ENCODE peak calls at places on chromosomes 6 and 20, in four cellular contexts. M, F, U and B are unnamed samples.

GRCh38 chr20:5168582-5169396 is 42.0 kb downstream of the CDS2 start:
- DNase-seq in M (no peak), F (peak; percentile 77), U (peak; percentile 42), B (no peak)

GRCh38 chr20:14830466-14830865 is 493.1 kb upstream of the FLRT3 start:
- DNase-seq in M (no peak), F (no peak), U (no peak), B (no peak)

GRCh38 chr20:3932277-3933073 is 43.3 kb downstream of the PANK2 start:
- DNase-seq in M (no peak), F (peak; percentile 47), U (no peak), B (no peak)

GRCh38 chr6:120304223-120304622 is 954.7 kb upstream of the MAN1A1 start:
- DNase-seq in M (no peak), F (no peak), U (no peak), B (no peak)

GRCh38 chr20:37347347-37347823 is 1.4 kb downstream of the SRC start:
- DNase-seq in M (no peak), F (no peak), U (no peak), B (no peak)

GRCh38 chr20:44209691-44210421 is 715 bp downstream of the OSER1 start:
- DNase-seq in M (no peak), F (peak; percentile 22), U (peak; percentile 40), B (no peak)

GRCh38 chr20:24872291-24873014 is 76.6 kb upstream of the CST7 start:
- DNase-seq in M (no peak), F (peak; percentile 43), U (no peak), B (no peak)

GRCh38 chr6:43181621-43181941 is 415 bp upstream of the CUL9 start:
- DNase-seq in M (no peak), F (no peak), U (no peak), B (no peak)

GRCh38 chr6:163470611-163471010 is 56.1 kb downstream of the QKI start:
- DNase-seq in M (no peak), F (no peak), U (no peak), B (no peak)

GRCh38 chr6:109188115-109188411 is 92.8 kb downstream of the CEP57L1 start:
- DNase-seq in M (no peak), F (no peak), U (no peak), B (no peak)

GRCh38 chr20:4811661-4812181 is 90.0 kb downstream of the PRND start:
- DNase-seq in M (peak; percentile 76), F (peak; percentile 74), U (no peak), B (no peak)

GRCh38 chr20:15296422-15296821 is 959.0 kb upstream of the FLRT3 start:
- DNase-seq in M (no peak), F (no peak), U (no peak), B (no peak)

GRCh38 chr6:133632206-133632605 is 256.7 kb upstream of the TCF21 start:
- DNase-seq in M (no peak), F (no peak), U (peak; percentile 52), B (no peak)

GRCh38 chr6:15421945-15422733 is 176.3 kb downstream of the JARID2 start:
- DNase-seq in M (no peak), F (peak; percentile 40), U (no peak), B (no peak)

GRCh38 chr6:43060034-43060754 is 763 bp downstream of the KLC4 start:
- DNase-seq in M (no peak), F (no peak), U (peak; percentile 16), B (no peak)

GRCh38 chr6:111990214-111990613 is 63.7 kb upstream of the CCN6 start:
- DNase-seq in M (no peak), F (no peak), U (no peak), B (no peak)

GRCh38 chr20:46903937-46904336 is 9.3 kb downstream of the EYA2 start:
- DNase-seq in M (no peak), F (no peak), U (no peak), B (no peak)

GRCh38 chr6:55758156-55758942 is 117.0 kb downstream of the BMP5 start:
- DNase-seq in M (peak; percentile 27), F (no peak), U (peak; percentile 73), B (peak; percentile 72)

GRCh38 chr6:21023210-21023609 is 489.0 kb downstream of the CDKAL1 start:
- DNase-seq in M (no peak), F (no peak), U (no peak), B (no peak)

GRCh38 chr6:21022343-21023107 is 488.3 kb downstream of the CDKAL1 start:
- DNase-seq in M (no peak), F (no peak), U (peak; percentile 98), B (peak; percentile 99)

GRCh38 chr6:21024621-21025020 is 490.4 kb downstream of the CDKAL1 start:
- DNase-seq in M (no peak), F (no peak), U (no peak), B (no peak)

DNA sequence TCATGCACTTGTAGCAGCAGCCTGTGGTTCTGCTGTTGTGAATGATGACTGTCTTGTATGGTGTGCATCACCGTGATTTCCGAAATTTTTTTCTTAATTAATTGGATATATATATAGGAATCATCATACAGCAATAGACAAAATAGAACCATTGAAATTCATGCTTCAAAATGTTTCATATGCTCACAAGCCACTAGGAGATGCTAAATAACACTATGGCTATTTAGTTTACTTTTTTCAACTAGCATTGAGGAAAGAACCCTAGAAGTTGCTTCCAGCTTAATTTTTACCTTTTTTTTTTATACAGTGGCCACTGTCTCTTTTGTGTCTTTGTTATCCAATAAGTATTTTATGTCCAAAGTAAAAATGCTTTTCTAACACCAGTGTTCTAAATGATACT is 485.4 kb downstream of the CDKAL1 start:
- DNase-seq in M (no peak), F (no peak), U (no peak), B (no peak)
- TF ChIP-seq CTCF in M (no peak), F (peak; percentile 8), U (peak; percentile 53), B (peak; percentile 28)

GRCh38 chr6:89859744-89860143 is 30.1 kb downstream of the CASP8AP2 start:
- DNase-seq in M (no peak), F (no peak), U (no peak), B (no peak)
- H3K36me3 ChIP-seq in M (peaks cover 91% of the 10 kb centered on the region), F (peaks cover 92% of the 10 kb centered on the region), U (peaks cover 6% of the 10 kb centered on the region), B (no peaks in the 10 kb centered on the region)

DNA sequence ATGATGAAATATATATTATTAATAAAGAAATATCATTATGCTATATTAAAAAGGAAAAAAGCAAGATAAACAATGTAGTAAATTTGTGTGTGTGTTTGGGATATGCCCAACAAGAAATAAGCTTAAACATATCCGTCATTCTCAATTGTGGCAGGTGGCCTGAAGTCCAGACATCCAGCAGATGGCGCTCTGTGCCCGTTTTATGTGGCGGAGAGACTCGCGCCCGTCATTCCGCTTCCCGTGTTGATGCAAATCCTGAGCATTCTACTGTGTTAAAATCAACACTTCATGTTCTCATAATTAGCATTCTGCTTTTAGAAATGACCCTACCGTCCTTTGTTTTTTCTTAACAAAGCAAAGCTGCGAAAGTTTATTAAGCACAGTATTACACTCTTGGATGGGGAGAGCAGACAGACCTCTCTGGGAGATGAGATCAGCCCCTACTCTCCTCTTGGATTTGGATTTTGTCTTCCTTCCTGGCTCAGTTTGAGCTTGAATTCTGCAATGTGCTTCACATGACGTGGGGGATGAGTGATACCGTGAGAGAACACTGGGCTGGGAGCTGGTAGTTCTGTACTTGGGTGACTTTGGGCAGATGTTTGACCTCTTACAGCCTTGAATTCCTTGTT is 125.8 kb downstream of the MCHR2 start:
- DNase-seq in M (peak; percentile 73), F (peak; percentile 58), U (peak; percentile 44), B (peak; percentile 16)
- TF ChIP-seq CTCF in M (peak; percentile 47), F (peak; percentile 77), U (peak; percentile 91), B (peak; percentile 86)

GRCh38 chr20:56285496-56285895 is 37.0 kb downstream of the MC3R start:
- DNase-seq in M (no peak), F (no peak), U (no peak), B (no peak)
- H3K36me3 ChIP-seq in M (no peaks in the 10 kb centered on the region), F (no peaks in the 10 kb centered on the region), U (no peaks in the 10 kb centered on the region), B (no peaks in the 10 kb centered on the region)

GRCh38 chr6:4256969-4257368 is 121.6 kb upstream of the ECI2 start:
- DNase-seq in M (no peak), F (no peak), U (peak; percentile 70), B (no peak)
- TF ChIP-seq CTCF in M (no peak), F (no peak), U (no peak), B (no peak)

GRCh38 chr20:2116170-2116940 is 14.7 kb downstream of the STK35 start:
- DNase-seq in M (no peak), F (no peak), U (no peak), B (no peak)
- H3K36me3 ChIP-seq in M (peaks cover 14% of the 10 kb centered on the region), F (peaks cover 97% of the 10 kb centered on the region), U (peaks cover 8% of the 10 kb centered on the region), B (peaks cover 2% of the 10 kb centered on the region)

DNA sequence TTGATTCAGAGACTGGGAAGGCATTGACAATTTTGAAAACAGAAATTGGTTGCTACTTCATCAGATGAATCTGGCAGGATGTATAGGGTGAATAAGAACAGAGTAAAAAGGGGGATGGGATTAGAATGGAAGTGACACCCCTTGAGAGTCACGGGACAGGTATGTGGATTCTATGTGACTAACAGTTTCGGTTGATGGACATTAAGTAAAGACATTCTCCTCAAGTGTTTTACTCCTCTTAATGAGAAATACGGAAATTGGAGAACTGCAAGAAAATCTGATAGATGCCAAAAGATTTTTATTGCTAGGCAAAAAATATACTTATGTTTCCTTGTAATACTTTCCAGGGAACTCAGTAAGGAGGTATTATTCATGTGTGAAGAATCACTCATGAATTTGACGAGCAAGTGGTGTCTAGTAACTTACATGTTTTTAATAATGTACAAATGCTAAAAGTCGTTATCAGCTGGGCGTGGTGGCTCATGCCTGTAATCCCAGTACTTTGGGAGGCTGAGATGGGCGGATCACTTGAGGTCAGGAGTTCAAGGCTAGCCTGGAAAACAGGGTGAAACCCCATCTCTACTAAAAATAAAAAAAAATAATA is 135.8 kb downstream of the KIF16B start:
- DNase-seq in M (no peak), F (no peak), U (no peak), B (no peak)
- TF ChIP-seq CTCF in M (no peak), F (no peak), U (no peak), B (no peak)

DNA sequence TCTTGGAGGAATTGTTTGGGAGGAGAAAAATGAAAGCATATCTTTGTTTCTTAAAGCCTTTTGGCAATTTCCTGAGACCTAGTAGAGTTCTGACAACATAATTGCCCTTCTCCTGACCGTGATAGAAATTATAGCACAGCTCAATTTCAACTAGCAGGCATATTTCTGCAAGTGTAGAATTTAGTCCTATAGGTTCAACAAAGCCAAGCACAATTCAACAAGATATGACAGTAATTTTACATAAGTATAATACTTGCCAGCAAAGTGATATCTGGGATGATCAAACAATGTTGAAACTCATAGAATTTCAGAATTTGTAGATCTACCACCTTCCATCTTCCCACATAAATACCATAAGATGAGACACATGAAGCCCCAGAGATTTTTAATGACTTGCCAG is 73.1 kb downstream of the SPTLC3 start:
- DNase-seq in M (no peak), F (no peak), U (no peak), B (no peak)
- H3K36me3 ChIP-seq in M (no peaks in the 10 kb centered on the region), F (no peaks in the 10 kb centered on the region), U (no peaks in the 10 kb centered on the region), B (peaks cover 1% of the 10 kb centered on the region)

DNA sequence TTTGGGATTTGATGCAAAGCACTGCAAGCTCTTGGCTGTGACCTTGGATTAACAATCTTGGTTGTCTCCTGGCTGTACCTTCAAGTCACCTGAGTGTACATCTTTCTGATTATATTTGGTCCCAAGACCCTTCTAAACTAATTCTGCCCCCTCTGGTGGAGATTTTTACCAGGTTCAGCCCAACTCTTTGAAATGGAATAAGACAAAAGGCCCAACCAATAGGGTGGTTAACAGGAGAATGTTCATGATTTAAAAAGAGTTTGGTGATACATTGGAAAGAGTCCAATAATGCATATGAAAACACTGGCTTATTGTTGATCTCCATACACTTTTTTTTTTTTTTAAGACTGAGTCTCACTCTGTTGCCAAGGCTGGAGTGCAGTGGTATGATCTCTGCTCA is 77.5 kb upstream of the CD83 start:
- DNase-seq in M (no peak), F (no peak), U (no peak), B (no peak)
- TF ChIP-seq CTCF in M (no peak), F (peak; percentile 21), U (no peak), B (no peak)